ENCODE peak calls at places on chromosomes 11 and 22, in five cellular contexts. V is A172, C is trophoblast cell, G is adrenal gland, L is ovary. T is an unnamed sample.

GRCh38 chr11:94125408-94126120 is 3.1 kb upstream of the PANX1 start:
- DNase-seq in L (no peak), V (no peak), C (no peak), G (no peak), T (no peak)

GRCh38 chr22:33659423-33659822 is 260.9 kb downstream of the LARGE1 start:
- DNase-seq in G (no peak), C (no peak), L (no peak), V (no peak), T (no peak)

GRCh38 chr11:110299006-110299785 is 2.8 kb upstream of the RDX start:
- DNase-seq in L (no peak), V (no peak), G (no peak), C (peak; percentile 94), T (no peak)

GRCh38 chr11:59678118-59678812 is 9.4 kb upstream of the PATL1 start:
- DNase-seq in V (no peak), C (no peak), L (no peak), G (no peak), T (peak; percentile 20)

GRCh38 chr11:16191212-16191851 is 165.0 kb downstream of the SOX6 start:
- DNase-seq in G (no peak), C (no peak), V (no peak), L (no peak), T (no peak)

GRCh38 chr22:22702159-22702873 is 57.9 kb downstream of the GGTLC2 start:
- DNase-seq in V (no peak), G (no peak), L (no peak), C (no peak), T (no peak)

GRCh38 chr11:87038235-87038960 is 664 bp downstream of the TMEM135 start:
- DNase-seq in L (no peak), V (no peak), C (no peak), G (no peak), T (no peak)

GRCh38 chr22:27647540-27647939 is 154.0 kb downstream of the MN1 start:
- DNase-seq in L (no peak), V (no peak), G (no peak), C (no peak), T (no peak)

GRCh38 chr11:75151346-75152047 is 590 bp downstream of the SLCO2B1 start:
- DNase-seq in L (no peak), V (no peak), G (no peak), C (no peak), T (no peak)

GRCh38 chr11:66323684-66324083 is 6.8 kb upstream of the CD248 start:
- DNase-seq in G (no peak), C (no peak), L (no peak), V (no peak), T (no peak)

GRCh38 chr11:130055637-130056036 is 14.1 kb upstream of the APLP2 start:
- DNase-seq in V (peak; percentile 21), G (no peak), L (no peak), C (peak; percentile 17), T (no peak)

GRCh38 chr11:129143335-129143734 is 48.8 kb downstream of the ARHGAP32 start:
- DNase-seq in V (peak; percentile 93), G (peak; percentile 88), L (no peak), C (peak; percentile 96), T (peak; percentile 96)

GRCh38 chr22:23847991-23848864 is 9.4 kb upstream of the DERL3 start:
- DNase-seq in V (no peak), C (no peak), L (no peak), G (no peak), T (no peak)

GRCh38 chr22:34236527-34236926 is 316.3 kb upstream of the LARGE1 start:
- DNase-seq in G (no peak), V (no peak), L (no peak), C (no peak), T (no peak)

GRCh38 chr22:27989758-27990450 is 70.8 kb upstream of the PITPNB start:
- DNase-seq in L (no peak), V (no peak), C (no peak), G (peak; percentile 9), T (no peak)

GRCh38 chr22:24216541-24217209 is 28.2 kb downstream of the GGT5 start:
- DNase-seq in V (no peak), C (no peak), L (no peak), G (no peak), T (no peak)

GRCh38 chr11:44506375-44507016 is 59.0 kb upstream of the CD82 start:
- DNase-seq in L (no peak), V (peak; percentile 77), C (no peak), G (no peak), T (no peak)

GRCh38 chr11:128904872-128905344 is 13.8 kb downstream of the KCNJ5 start:
- DNase-seq in C (no peak), G (peak; percentile 50), L (no peak), V (peak; percentile 63), T (no peak)

GRCh38 chr22:40426671-40427070 is 56.3 kb downstream of the SGSM3 start:
- DNase-seq in L (no peak), C (no peak), G (peak; percentile 90), V (peak; percentile 41), T (no peak)

GRCh38 chr11:103619480-103619879 is 417.0 kb upstream of the DDI1 start:
- DNase-seq in V (no peak), L (no peak), C (no peak), G (no peak), T (no peak)

GRCh38 chr11:96741068-96741467 is 351.3 kb downstream of the JRKL start:
- DNase-seq in V (peak; percentile 3), L (no peak), C (no peak), G (no peak), T (no peak)

GRCh38 chr11:65646921-65647701 is 9.2 kb downstream of the SIPA1 start:
- DNase-seq in L (peak; percentile 74), V (no peak), G (peak; percentile 82), C (peak; percentile 53), T (no peak)

GRCh38 chr22:36365020-36365411 is 22.8 kb downstream of the MYH9 start:
- DNase-seq in V (peak; percentile 96), G (peak; percentile 78), L (no peak), C (peak; percentile 77), T (peak; percentile 93)

GRCh38 chr11:11036185-11037161 is 178.6 kb upstream of the ZBED5 start:
- DNase-seq in V (peak; percentile 47), L (no peak), C (peak; percentile 92), G (no peak), T (no peak)

T was measured in HS-5.